ENCODE peak calls at places on chromosomes 11 and 22, in eight cellular contexts. Y is stimulated activated naive CD4-positive, alpha-beta T cell; D is A172; Z is GM10248; V is NCI-H1105 treated with DMSO at 0.1 percent for 48 hours; N is iris pigment epithelial cell; F is amniotic stem cell; C is spleen. T is an unnamed sample.
A peak's percentile ranks its signal among the peaks of the same experiment; 100 is the strongest.

GRCh38 chr11:134037093-134037908 is 31.6 kb upstream of the JAM3 start:
- DNase-seq in Y (peak; percentile 72), D (no peak), Z (peak; percentile 58), V (peak; percentile 66), N (peak; percentile 69), F (peak; percentile 38), C (peak; percentile 89), T (peak; percentile 57)

GRCh38 chr22:50739894-50740293 is 1.9 kb downstream of the ACR start:
- DNase-seq in Y (no peak), D (no peak), Z (no peak), V (peak; percentile 67), N (no peak), F (no peak), C (peak; percentile 47), T (no peak)

GRCh38 chr11:131762346-131763110 is 392.1 kb downstream of the NTM start:
- DNase-seq in Y (no peak), D (no peak), Z (no peak), V (no peak), N (no peak), F (no peak), C (no peak), T (no peak)

GRCh38 chr22:29359469-29359868 is 28.9 kb downstream of the AP1B1 start:
- DNase-seq in Y (no peak), D (peak; percentile 51), Z (no peak), V (no peak), N (peak; percentile 65), F (peak; percentile 1), C (peak; percentile 79), T (peak; percentile 54)

GRCh38 chr11:60265373-60266214 is 14.9 kb upstream of the MS4A4A start:
- DNase-seq in Y (no peak), D (peak; percentile 31), Z (peak; percentile 31), V (peak; percentile 57), N (peak; percentile 24), F (no peak), C (no peak), T (peak; percentile 14)

GRCh38 chr11:133819916-133820315 is 25.4 kb downstream of the SPATA19 start:
- DNase-seq in Y (no peak), D (no peak), Z (no peak), V (no peak), N (no peak), F (no peak), C (no peak), T (no peak)

GRCh38 chr11:16791494-16791961 is 53.1 kb downstream of the C11orf58 start:
- DNase-seq in Y (no peak), D (peak; percentile 96), Z (no peak), V (no peak), N (peak; percentile 95), F (peak; percentile 69), C (peak; percentile 76), T (peak; percentile 98)

GRCh38 chr22:28025866-28026575 is 107.0 kb upstream of the PITPNB start:
- DNase-seq in Y (no peak), D (no peak), Z (no peak), V (no peak), N (no peak), F (no peak), C (peak; percentile 54), T (no peak)

GRCh38 chr22:28418063-28418462 is 261.6 kb downstream of the TTC28 start:
- DNase-seq in Y (no peak), D (no peak), Z (no peak), V (no peak), N (no peak), F (no peak), C (no peak), T (no peak)

T was measured in fibroblast of lung.